ENCODE peak calls at places on chromosome 21, in ten cellular contexts. D, A, S, W, T, G, P, I, Q and X are unnamed samples.
A peak's percentile ranks its signal among the peaks of the same experiment; 100 is the strongest.

GRCh38 chr21:39386194-39386593 is 37.3 kb upstream of the HMGN1 start:
- DNase-seq in D (no peak), A (peak; percentile 38), S (no peak), W (peak; percentile 5), T (no peak), G (peak; percentile 51), P (peak; percentile 84), I (no peak), Q (no peak), X (no peak)

GRCh38 chr21:29098156-29098555 is 24.7 kb upstream of the CCT8 start:
- DNase-seq in D (no peak), A (no peak), S (no peak), W (no peak), T (no peak), G (no peak), P (peak; percentile 22), I (no peak), Q (no peak), X (no peak)

GRCh38 chr21:41596241-41596925 is 88.4 kb upstream of the TMPRSS2 start:
- DNase-seq in D (no peak), A (no peak), S (no peak), W (no peak), T (no peak), G (no peak), P (no peak), I (no peak), Q (no peak), X (no peak)

GRCh38 chr21:28657576-28657975 is 335.1 kb downstream of the LTN1 start:
- DNase-seq in D (no peak), A (no peak), S (no peak), W (no peak), T (no peak), G (no peak), P (no peak), I (no peak), Q (no peak), X (no peak)

GRCh38 chr21:35565204-35565611 is 495.1 kb downstream of the SETD4 start:
- DNase-seq in D (peak; percentile 21), A (peak; percentile 12), S (no peak), W (peak; percentile 94), T (no peak), G (peak; percentile 95), P (peak; percentile 87), I (peak; percentile 89), Q (peak; percentile 93), X (no peak)

GRCh38 chr21:26553921-26554320 is 19.2 kb downstream of the CYYR1 start:
- DNase-seq in D (no peak), A (no peak), S (no peak), W (no peak), T (no peak), G (no peak), P (no peak), I (no peak), Q (no peak), X (no peak)

GRCh38 chr21:35366348-35367085 is 317.4 kb upstream of the RUNX1 start:
- DNase-seq in D (peak; percentile 39), A (no peak), S (no peak), W (peak; percentile 25), T (no peak), G (peak; percentile 92), P (no peak), I (peak; percentile 6), Q (peak; percentile 68), X (peak; percentile 83)

GRCh38 chr21:31893841-31894240 is 21.0 kb downstream of the HUNK start:
- DNase-seq in D (no peak), A (no peak), S (no peak), W (no peak), T (no peak), G (no peak), P (no peak), I (no peak), Q (peak; percentile 7), X (no peak)

GRCh38 chr21:29219165-29219770 is 79.5 kb upstream of the BACH1 start:
- DNase-seq in D (no peak), A (peak; percentile 59), S (no peak), W (no peak), T (peak; percentile 44), G (peak; percentile 34), P (no peak), I (no peak), Q (no peak), X (no peak)

GRCh38 chr21:42302292-42302650 is 12.9 kb downstream of the TFF3 start:
- DNase-seq in D (no peak), A (no peak), S (no peak), W (no peak), T (peak; percentile 6), G (no peak), P (no peak), I (no peak), Q (no peak), X (no peak)

GRCh38 chr21:35801388-35801787 is 258.9 kb downstream of the SETD4 start:
- DNase-seq in D (no peak), A (no peak), S (no peak), W (no peak), T (no peak), G (no peak), P (no peak), I (no peak), Q (no peak), X (no peak)

GRCh38 chr21:24552491-24552890 is 1054.8 kb downstream of the MRPL39 start:
- DNase-seq in D (no peak), A (no peak), S (no peak), W (no peak), T (no peak), G (no peak), P (no peak), I (no peak), Q (no peak), X (no peak)

DNA sequence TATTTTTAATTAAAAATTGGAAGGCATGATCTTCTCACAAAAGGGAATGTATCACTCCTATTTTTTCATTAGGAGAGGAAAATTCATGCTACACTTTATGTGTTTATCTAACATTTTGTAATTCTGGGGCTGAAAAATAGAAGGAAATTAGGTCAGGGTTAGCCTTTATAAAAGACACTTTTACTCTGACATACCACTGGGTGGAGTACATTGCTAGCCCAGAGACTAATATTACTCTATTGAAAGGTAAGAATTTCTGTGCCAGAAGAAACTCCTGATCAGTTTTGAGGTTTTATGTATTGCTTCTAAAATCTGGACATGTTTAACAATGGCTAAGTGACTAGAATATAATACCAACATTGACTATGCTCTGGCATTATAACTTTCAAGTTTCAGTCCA is 724.6 kb downstream of the USP25 start:
- DNase-seq in D (no peak), A (no peak), S (no peak), W (peak; percentile 32), T (no peak), G (peak; percentile 37), P (no peak), I (peak; percentile 24), Q (peak; percentile 16), X (no peak)
- TF ChIP-seq CTCF in D (peak; percentile 53), A (no peak), S (no peak), W (peak; percentile 35), T (no peak), G (peak; percentile 50), P (no peak), I (peak; percentile 74), Q (peak; percentile 11), X (peak; percentile 37)

GRCh38 chr21:40388046-40388445 is 458.9 kb downstream of the DSCAM start:
- DNase-seq in D (no peak), A (no peak), S (no peak), W (no peak), T (no peak), G (no peak), P (no peak), I (no peak), Q (no peak), X (no peak)

GRCh38 chr21:40393091-40393490 is 453.9 kb downstream of the DSCAM start:
- DNase-seq in D (no peak), A (no peak), S (no peak), W (no peak), T (no peak), G (no peak), P (no peak), I (no peak), Q (no peak), X (no peak)
- TF ChIP-seq CTCF in D (no peak), A (no peak), S (no peak), W (no peak), T (no peak), G (no peak), P (no peak), I (no peak), Q (no peak), X (no peak)

GRCh38 chr21:44907966-44908364 is 12.7 kb downstream of the ITGB2 start:
- DNase-seq in D (no peak), A (no peak), S (no peak), W (no peak), T (no peak), G (peak; percentile 34), P (peak; percentile 89), I (no peak), Q (no peak), X (no peak)

GRCh38 chr21:44907225-44907965 is 13.3 kb downstream of the ITGB2 start:
- DNase-seq in D (no peak), A (no peak), S (no peak), W (no peak), T (no peak), G (no peak), P (peak; percentile 77), I (no peak), Q (no peak), X (no peak)

GRCh38 chr21:44909719-44910118 is 11.0 kb downstream of the ITGB2 start:
- DNase-seq in D (no peak), A (no peak), S (no peak), W (no peak), T (no peak), G (no peak), P (no peak), I (no peak), Q (no peak), X (no peak)

GRCh38 chr21:44908908-44909307 is 11.8 kb downstream of the ITGB2 start:
- DNase-seq in D (no peak), A (no peak), S (no peak), W (no peak), T (no peak), G (no peak), P (no peak), I (no peak), Q (no peak), X (no peak)

GRCh38 chr21:44908496-44908895 is 12.2 kb downstream of the ITGB2 start:
- DNase-seq in D (no peak), A (no peak), S (no peak), W (no peak), T (no peak), G (no peak), P (peak; percentile 46), I (no peak), Q (no peak), X (no peak)
- TF ChIP-seq CTCF in D (no peak), A (no peak), S (no peak), W (no peak), T (no peak), G (no peak), P (no peak), I (no peak), Q (no peak), X (no peak)

GRCh38 chr21:21003701-21004100 is 5.5 kb downstream of the NCAM2 start:
- DNase-seq in D (no peak), A (no peak), S (no peak), W (peak; percentile 46), T (no peak), G (peak; percentile 50), P (peak; percentile 45), I (peak; percentile 47), Q (peak; percentile 23), X (no peak)
- TF ChIP-seq CTCF in D (peak; percentile 38), A (no peak), S (no peak), W (peak; percentile 37), T (peak; percentile 7), G (peak; percentile 53), P (peak; percentile 29), I (peak; percentile 86), Q (peak; percentile 39), X (peak; percentile 19)

GRCh38 chr21:33542640-33543504 is at the start of gene SON:
- DNase-seq in D (peak; percentile 99), A (peak; percentile 98), S (peak; percentile 98), W (peak; percentile 99), T (peak; percentile 99), G (peak; percentile 98), P (peak; percentile 99), I (peak; percentile 99), Q (peak; percentile 99), X (peak; percentile 98)
- TF ChIP-seq CTCF in D (no peak), A (no peak), S (no peak), W (no peak), T (no peak), G (no peak), P (no peak), I (no peak), Q (no peak), X (no peak)